ENCODE peak calls at places on chromosome 18, in ten cellular contexts. S, B, M, J, A, I, W, Q, T and Y are unnamed samples. For H3K9me3, the result is how much of the 10 kb centered on the place peaks cover.

GRCh38 chr18:74604774-74605173 is 7.1 kb downstream of the ZNF407 start:
- DNase-seq in W (no peak), A (no peak), B (no peak), T (no peak), I (peak), S (no peak), Q (no peak), M (no peak), J (no peak), Y (no peak)

GRCh38 chr18:31741096-31741735 is 19.5 kb downstream of the SLC25A52 start:
- DNase-seq in T (no peak), M (no peak), J (no peak), Q (no peak), S (no peak), I (peak), B (peak), W (peak), A (peak), Y (no peak)

GRCh38 chr18:62183578-62184195 is 3.2 kb downstream of the PIGN start:
- DNase-seq in I (peak), B (no peak), S (no peak), W (no peak), Q (peak), A (peak), T (no peak), M (peak), J (no peak), Y (no peak)

GRCh38 chr18:74990563-74991081 is 218.3 kb downstream of the PTGR3 start:
- DNase-seq in S (no peak), B (no peak), T (no peak), Q (no peak), W (no peak), J (no peak), I (peak), M (no peak), A (no peak), Y (no peak)

GRCh38 chr18:25329783-25330182 is 22.2 kb downstream of the ZNF521 start:
- DNase-seq in B (no peak), S (no peak), T (no peak), Q (no peak), I (no peak), M (no peak), A (no peak), J (no peak), W (no peak), Y (no peak)

GRCh38 chr18:36592282-36592681 is 236.5 kb downstream of the TPGS2 start:
- DNase-seq in T (no peak), B (no peak), I (peak), S (no peak), J (no peak), W (no peak), A (no peak), Q (no peak), M (no peak), Y (no peak)

GRCh38 chr18:11909081-11909410 is 929 bp upstream of the MPPE1 start:
- DNase-seq in Q (no peak), J (no peak), I (peak), S (no peak), T (no peak), M (no peak), A (no peak), W (no peak), B (no peak), Y (no peak)

GRCh38 chr18:1002653-1003178 is 98.0 kb downstream of the ADCYAP1 start:
- DNase-seq in B (no peak), S (no peak), A (no peak), T (no peak), W (no peak), Q (no peak), I (no peak), J (no peak), M (peak), Y (no peak)

GRCh38 chr18:59820663-59821062 is 79.1 kb upstream of the PMAIP1 start:
- DNase-seq in M (no peak), A (no peak), S (no peak), I (peak), T (no peak), B (no peak), J (no peak), W (no peak), Q (no peak), Y (no peak)

GRCh38 chr18:58991127-58991798 is 126.6 kb downstream of the ZNF532 start:
- DNase-seq in Q (no peak), I (peak), J (no peak), T (no peak), S (no peak), W (no peak), M (no peak), A (no peak), B (no peak), Y (no peak)

DNA sequence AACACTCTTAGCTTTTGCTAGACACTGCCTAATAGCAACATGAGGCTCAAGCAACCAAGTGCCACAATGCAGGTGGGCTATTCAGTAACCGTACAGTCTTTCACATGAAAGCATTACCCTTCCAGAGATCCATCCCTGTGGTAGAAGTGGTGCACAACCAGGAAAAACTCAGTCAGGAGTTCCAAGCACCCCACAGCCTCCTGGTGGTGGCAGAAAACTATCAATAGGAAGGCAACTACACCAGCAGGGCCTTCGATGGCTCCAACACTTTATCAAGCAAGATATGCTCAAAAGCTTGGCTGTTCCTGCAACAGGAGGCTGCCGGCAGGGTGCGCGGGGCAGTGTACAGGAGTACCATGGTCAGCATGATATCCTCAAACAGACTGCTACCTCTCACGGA is 176.1 kb upstream of the DLGAP1 start:
- DNase-seq in W (no peak), J (no peak), S (no peak), A (no peak), M (no peak), B (no peak), T (no peak), I (no peak), Q (no peak), Y (no peak)
- TF ChIP-seq CTCF in W (no peak), J (no peak), S (no peak), A (no peak), M (no peak), B (no peak), T (no peak), I (no peak), Q (no peak), Y (no peak)

DNA sequence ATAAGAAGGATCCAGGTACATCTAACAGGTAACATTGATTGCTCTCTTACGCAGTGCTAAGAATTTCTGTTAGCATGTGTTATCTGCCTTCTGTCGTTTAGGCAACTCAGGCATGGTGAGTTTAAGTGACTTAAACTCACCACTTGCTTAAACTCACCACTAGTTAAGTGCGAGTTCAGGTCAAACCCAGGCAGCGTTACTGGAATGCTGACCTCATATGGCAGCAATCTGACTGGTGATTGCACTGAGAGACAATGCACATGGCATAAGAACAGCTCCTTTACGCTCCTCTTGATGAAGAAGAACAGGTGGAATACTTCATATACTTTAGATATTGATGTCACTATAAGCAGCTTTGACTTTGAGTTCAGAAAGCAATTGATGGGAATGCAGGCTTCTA is 954.1 kb downstream of the SOCS6 start:
- DNase-seq in B (no peak), W (no peak), A (no peak), Q (no peak), T (no peak), J (no peak), M (no peak), I (no peak), S (no peak), Y (no peak)
- H3K9me3 ChIP-seq in B (under half), W (under half), A (under half), Q (under half), T (under half), J (under half), M (under half), I (under half), S (under half), Y (under half)

DNA sequence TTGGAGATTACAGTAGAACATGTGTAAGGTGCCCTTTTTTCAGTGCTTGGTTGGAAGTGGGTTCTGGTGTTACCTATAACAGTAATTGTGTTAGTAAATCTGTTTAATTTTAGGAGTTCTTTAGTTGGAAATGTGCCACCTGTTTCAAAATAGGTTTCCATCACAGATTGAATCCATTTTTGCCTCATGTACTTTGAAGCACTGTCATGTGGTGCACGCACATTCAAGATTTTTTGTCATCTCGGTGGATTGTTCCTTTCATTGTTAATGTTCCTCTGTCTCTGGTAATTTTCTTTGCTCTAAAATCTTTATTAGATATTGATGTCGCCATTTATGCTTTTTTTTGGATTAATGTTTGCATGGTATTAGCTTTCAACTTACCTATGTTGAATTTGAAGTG is 1.3 kb downstream of the ATP9B start:
- DNase-seq in S (no peak), I (no peak), Q (no peak), W (no peak), M (no peak), T (no peak), A (no peak), B (no peak), J (no peak), Y (no peak)
- H3K4me3 ChIP-seq in S (no peak), I (peak), Q (peak), W (peak), M (peak), T (peak), A (no peak), B (peak), J (peak), Y (no peak)

GRCh38 chr18:76134631-76135030 is 360.4 kb downstream of the ZNF516 start:
- DNase-seq in J (no peak), B (no peak), S (no peak), W (no peak), Q (no peak), M (no peak), I (no peak), T (no peak), A (no peak), Y (no peak)
- TF ChIP-seq CTCF in J (no peak), B (no peak), S (no peak), W (no peak), Q (no peak), M (no peak), I (no peak), T (no peak), A (no peak), Y (no peak)

GRCh38 chr18:30578707-30579106 is 463.8 kb downstream of the DSC3 start:
- DNase-seq in B (no peak), Q (no peak), T (no peak), S (no peak), J (no peak), A (no peak), M (no peak), I (no peak), W (no peak), Y (no peak)
- H3K9me3 ChIP-seq in B (under half), Q (under half), T (under half), S (under half), J (under half), A (under half), M (under half), I (under half), W (under half), Y (under half)

GRCh38 chr18:27185025-27185763 is at the start of gene CHST9:
- DNase-seq in I (no peak), S (peak), T (no peak), J (peak), W (no peak), B (no peak), A (no peak), Q (no peak), M (no peak), Y (no peak)
- H3K4me3 ChIP-seq in I (no peak), S (peak), T (peak), J (peak), W (no peak), B (peak), A (no peak), Q (peak), M (peak), Y (no peak)

GRCh38 chr18:3451166-3451988 is 1.4 kb downstream of the TGIF1 start:
- DNase-seq in I (peak), Q (no peak), M (peak), B (peak), T (peak), J (peak), A (peak), W (peak), S (peak), Y (peak)
- TF ChIP-seq CTCF in I (no peak), Q (no peak), M (no peak), B (no peak), T (no peak), J (no peak), A (no peak), W (no peak), S (no peak), Y (no peak)

GRCh38 chr18:8962192-8962772 is 140.2 kb upstream of the NDUFV2 start:
- DNase-seq in B (no peak), S (no peak), J (no peak), W (no peak), A (no peak), I (no peak), M (no peak), Q (no peak), T (no peak), Y (no peak)

GRCh38 chr18:8960740-8961657 is 141.5 kb upstream of the NDUFV2 start:
- DNase-seq in I (peak), B (no peak), T (no peak), M (peak), W (no peak), Q (peak), S (no peak), J (no peak), A (no peak), Y (no peak)

GRCh38 chr18:8959551-8960135 is 142.9 kb upstream of the NDUFV2 start:
- DNase-seq in W (no peak), Q (no peak), B (no peak), M (no peak), A (no peak), J (no peak), I (no peak), T (no peak), S (no peak), Y (no peak)

GRCh38 chr18:8957731-8958130 is 144.8 kb upstream of the NDUFV2 start:
- DNase-seq in B (no peak), I (no peak), W (no peak), S (no peak), M (no peak), A (no peak), J (no peak), T (no peak), Q (no peak), Y (no peak)

GRCh38 chr18:8958660-8959059 is 143.8 kb upstream of the NDUFV2 start:
- DNase-seq in Q (no peak), A (no peak), J (no peak), W (no peak), I (no peak), T (no peak), B (no peak), M (no peak), S (no peak), Y (no peak)
- H3K9me3 ChIP-seq in Q (under half), A (under half), J (under half), W (under half), I (under half), T (under half), B (under half), M (under half), S (under half), Y (under half)

GRCh38 chr18:63378919-63379638 is 12.1 kb upstream of the KDSR start:
- DNase-seq in Q (no peak), T (no peak), A (no peak), I (no peak), B (no peak), S (no peak), J (no peak), M (no peak), W (no peak), Y (no peak)
- H3K4me3 ChIP-seq in Q (no peak), T (no peak), A (no peak), I (no peak), B (no peak), S (no peak), J (no peak), M (no peak), W (no peak), Y (no peak)